ENCODE peak calls at places on chromosomes 7 and 10, in five cellular contexts. One of them, this sample, is unnamed.

GRCh38 chr10:133537551-133538545 is 10.7 kb downstream of the CYP2E1 start:
- DNase-seq in GM13977: no peak
- DNase-seq in nephron progenitor cell: no peak
- DNase-seq in ovary: no peak
- DNase-seq in bronchial epithelial cell: peak
- DNase-seq in this sample: no peak

GRCh38 chr10:44893604-44894468 is 17.3 kb upstream of the TMEM72 start:
- DNase-seq in bronchial epithelial cell: no peak
- DNase-seq in GM13977: no peak
- DNase-seq in nephron progenitor cell: no peak
- DNase-seq in ovary: no peak
- DNase-seq in this sample: no peak

GRCh38 chr10:117667831-117668230 is 125.3 kb downstream of the EMX2 start:
- DNase-seq in GM13977: no peak
- DNase-seq in ovary: no peak
- DNase-seq in nephron progenitor cell: no peak
- DNase-seq in bronchial epithelial cell: no peak
- DNase-seq in this sample: no peak

GRCh38 chr10:125022671-125023070 is 80.7 kb downstream of the ZRANB1 start:
- DNase-seq in GM13977: no peak
- DNase-seq in bronchial epithelial cell: no peak
- DNase-seq in nephron progenitor cell: no peak
- DNase-seq in ovary: peak
- DNase-seq in this sample: no peak

GRCh38 chr7:17365776-17366175 is 67.3 kb downstream of the AHR start:
- DNase-seq in ovary: no peak
- DNase-seq in nephron progenitor cell: no peak
- DNase-seq in GM13977: no peak
- DNase-seq in bronchial epithelial cell: no peak
- DNase-seq in this sample: no peak

GRCh38 chr7:39656415-39656814 is 33.0 kb downstream of the RALA start:
- DNase-seq in bronchial epithelial cell: no peak
- DNase-seq in nephron progenitor cell: no peak
- DNase-seq in ovary: no peak
- DNase-seq in GM13977: no peak
- DNase-seq in this sample: no peak

GRCh38 chr7:151091431-151091830 is 5.2 kb downstream of the AGAP3 start:
- DNase-seq in ovary: no peak
- DNase-seq in bronchial epithelial cell: no peak
- DNase-seq in GM13977: no peak
- DNase-seq in nephron progenitor cell: no peak
- DNase-seq in this sample: peak

GRCh38 chr7:158542651-158543400 is 44.8 kb downstream of the PTPRN2 start:
- DNase-seq in ovary: no peak
- DNase-seq in nephron progenitor cell: no peak
- DNase-seq in GM13977: no peak
- DNase-seq in bronchial epithelial cell: no peak
- DNase-seq in this sample: no peak

GRCh38 chr10:18699849-18700554 is 40.8 kb downstream of the ARL5B start:
- DNase-seq in nephron progenitor cell: no peak
- DNase-seq in bronchial epithelial cell: no peak
- DNase-seq in ovary: no peak
- DNase-seq in GM13977: no peak
- DNase-seq in this sample: no peak

GRCh38 chr10:96488161-96488935 is 25.4 kb downstream of the TLL2 start:
- DNase-seq in bronchial epithelial cell: no peak
- DNase-seq in nephron progenitor cell: no peak
- DNase-seq in ovary: no peak
- DNase-seq in GM13977: no peak
- DNase-seq in this sample: no peak

GRCh38 chr7:100826546-100827329 is 585 bp downstream of the EPHB4 start:
- DNase-seq in bronchial epithelial cell: no peak
- DNase-seq in GM13977: peak
- DNase-seq in nephron progenitor cell: peak
- DNase-seq in ovary: peak
- DNase-seq in this sample: no peak

GRCh38 chr10:12372846-12373245 is 23.5 kb downstream of the CAMK1D start:
- DNase-seq in nephron progenitor cell: no peak
- DNase-seq in bronchial epithelial cell: no peak
- DNase-seq in GM13977: no peak
- DNase-seq in ovary: no peak
- DNase-seq in this sample: no peak

GRCh38 chr7:4714161-4714700 is 32.1 kb downstream of the FOXK1 start:
- DNase-seq in ovary: no peak
- DNase-seq in bronchial epithelial cell: no peak
- DNase-seq in nephron progenitor cell: no peak
- DNase-seq in GM13977: no peak
- DNase-seq in this sample: no peak

GRCh38 chr10:127463548-127463947 is 85.6 kb upstream of the NPS start:
- DNase-seq in GM13977: no peak
- DNase-seq in ovary: no peak
- DNase-seq in bronchial epithelial cell: no peak
- DNase-seq in nephron progenitor cell: no peak
- DNase-seq in this sample: no peak

GRCh38 chr7:46072722-46073121 is 151.7 kb upstream of the IGFBP3 start:
- DNase-seq in ovary: no peak
- DNase-seq in nephron progenitor cell: no peak
- DNase-seq in bronchial epithelial cell: peak
- DNase-seq in GM13977: no peak
- DNase-seq in this sample: no peak

GRCh38 chr10:122435212-122435827 is 19.1 kb upstream of the ARMS2 start:
- DNase-seq in GM13977: no peak
- DNase-seq in ovary: no peak
- DNase-seq in nephron progenitor cell: no peak
- DNase-seq in bronchial epithelial cell: peak
- DNase-seq in this sample: no peak

GRCh38 chr10:58518775-58519174 is 6.1 kb downstream of the BICC1 start:
- DNase-seq in GM13977: no peak
- DNase-seq in bronchial epithelial cell: no peak
- DNase-seq in ovary: no peak
- DNase-seq in nephron progenitor cell: no peak
- DNase-seq in this sample: no peak

GRCh38 chr10:62696798-62697197 is 107.7 kb upstream of the ADO start:
- DNase-seq in ovary: no peak
- DNase-seq in nephron progenitor cell: no peak
- DNase-seq in GM13977: no peak
- DNase-seq in bronchial epithelial cell: no peak
- DNase-seq in this sample: no peak

GRCh38 chr10:113891476-113891875 is 37.0 kb downstream of the NHLRC2 start:
- DNase-seq in bronchial epithelial cell: no peak
- DNase-seq in GM13977: no peak
- DNase-seq in ovary: no peak
- DNase-seq in nephron progenitor cell: no peak
- DNase-seq in this sample: no peak

GRCh38 chr10:50653142-50653541 is 29.4 kb upstream of the SGMS1 start:
- DNase-seq in nephron progenitor cell: no peak
- DNase-seq in GM13977: no peak
- DNase-seq in ovary: no peak
- DNase-seq in bronchial epithelial cell: peak
- DNase-seq in this sample: no peak

GRCh38 chr10:132527338-132528063 is 10.1 kb upstream of the INPP5A start:
- DNase-seq in bronchial epithelial cell: no peak
- DNase-seq in nephron progenitor cell: no peak
- DNase-seq in GM13977: no peak
- DNase-seq in ovary: peak
- DNase-seq in this sample: no peak

GRCh38 chr7:43462836-43463235 is 120.1 kb upstream of the STK17A start:
- DNase-seq in bronchial epithelial cell: no peak
- DNase-seq in GM13977: no peak
- DNase-seq in ovary: no peak
- DNase-seq in nephron progenitor cell: no peak
- DNase-seq in this sample: no peak

GRCh38 chr7:125526092-125526491 is 596.5 kb upstream of the POT1 start:
- DNase-seq in GM13977: no peak
- DNase-seq in bronchial epithelial cell: no peak
- DNase-seq in nephron progenitor cell: no peak
- DNase-seq in ovary: no peak
- DNase-seq in this sample: no peak

GRCh38 chr10:90418869-90419652 is 438.8 kb downstream of the HTR7 start:
- DNase-seq in nephron progenitor cell: no peak
- DNase-seq in ovary: no peak
- DNase-seq in GM13977: no peak
- DNase-seq in bronchial epithelial cell: peak
- DNase-seq in this sample: no peak

GRCh38 chr7:37440738-37441404 is 7.8 kb downstream of the ELMO1 start:
- DNase-seq in bronchial epithelial cell: no peak
- DNase-seq in GM13977: no peak
- DNase-seq in nephron progenitor cell: no peak
- DNase-seq in ovary: no peak
- DNase-seq in this sample: no peak

GRCh38 chr7:34949356-34949755 is 87.9 kb downstream of the DPY19L1 start:
- DNase-seq in nephron progenitor cell: no peak
- DNase-seq in bronchial epithelial cell: no peak
- DNase-seq in GM13977: no peak
- DNase-seq in ovary: no peak
- DNase-seq in this sample: no peak

GRCh38 chr10:16155761-16156322 is 281.0 kb upstream of the PTER start:
- DNase-seq in bronchial epithelial cell: no peak
- DNase-seq in nephron progenitor cell: no peak
- DNase-seq in GM13977: no peak
- DNase-seq in ovary: no peak
- DNase-seq in this sample: no peak

GRCh38 chr7:44884553-44885393 is 557 bp downstream of the PURB start:
- DNase-seq in bronchial epithelial cell: peak
- DNase-seq in GM13977: peak
- DNase-seq in nephron progenitor cell: peak
- DNase-seq in ovary: peak
- DNase-seq in this sample: peak

GRCh38 chr10:971150-971542 is 17.1 kb upstream of the GTPBP4 start:
- DNase-seq in bronchial epithelial cell: no peak
- DNase-seq in GM13977: no peak
- DNase-seq in ovary: no peak
- DNase-seq in nephron progenitor cell: no peak
- DNase-seq in this sample: no peak

DNA sequence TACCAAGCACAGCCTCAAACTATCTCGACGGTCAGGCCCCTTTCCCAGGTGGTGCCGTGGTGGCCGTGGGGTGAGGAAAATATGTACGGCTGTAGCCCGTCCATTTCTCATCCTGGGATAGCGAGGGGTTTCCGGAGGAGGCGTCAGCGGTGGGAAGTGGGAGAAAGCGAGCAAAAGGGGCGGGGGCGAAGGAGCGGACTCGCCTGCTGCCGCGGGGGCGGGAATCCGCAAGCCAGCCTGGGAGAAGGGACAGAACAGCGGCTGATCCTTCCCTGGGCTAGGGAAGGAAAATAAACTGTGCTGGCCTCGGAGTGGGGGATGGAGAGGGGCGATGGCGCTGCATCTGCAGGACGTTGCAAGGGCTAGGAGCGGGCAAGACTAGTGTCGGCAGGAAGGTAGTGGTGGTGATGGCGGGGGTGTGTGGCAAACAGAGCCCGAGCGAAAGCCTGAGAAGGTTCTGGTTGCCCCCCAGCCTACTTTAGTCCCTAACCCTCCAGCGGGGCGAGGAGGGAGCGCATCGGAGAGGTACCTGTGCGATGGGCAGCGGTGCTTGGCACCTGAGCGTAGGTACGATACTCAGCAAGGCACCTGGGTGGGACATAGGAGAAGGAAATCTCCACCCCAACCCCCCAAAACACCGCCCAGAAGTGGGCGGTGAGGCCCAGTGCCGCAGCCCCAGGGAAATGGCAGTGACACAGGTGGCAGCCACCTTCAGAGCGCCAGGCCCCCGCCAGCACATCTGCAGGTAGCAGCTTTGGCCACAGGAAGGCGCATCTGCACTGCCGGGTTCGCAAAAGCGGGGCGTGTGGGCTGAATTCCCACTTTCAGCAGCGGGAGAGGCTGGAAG is 49.9 kb upstream of the STEAP1B start:
- DNase-seq in ovary: no peak
- DNase-seq in nephron progenitor cell: peak
- DNase-seq in bronchial epithelial cell: peak
- DNase-seq in GM13977: peak
- DNase-seq in this sample: peak
- TF ChIP-seq CTCF in ovary: no peak
- TF ChIP-seq CTCF in nephron progenitor cell: peak
- TF ChIP-seq CTCF in bronchial epithelial cell: peak
- TF ChIP-seq CTCF in GM13977: peak
- TF ChIP-seq CTCF in this sample: peak

GRCh38 chr7:131931368-131931767 is 374.9 kb upstream of the PODXL start:
- DNase-seq in GM13977: no peak
- DNase-seq in bronchial epithelial cell: peak
- DNase-seq in nephron progenitor cell: no peak
- DNase-seq in ovary: no peak
- DNase-seq in this sample: no peak
- TF ChIP-seq CTCF in GM13977: no peak
- TF ChIP-seq CTCF in bronchial epithelial cell: no peak
- TF ChIP-seq CTCF in nephron progenitor cell: no peak
- TF ChIP-seq CTCF in ovary: no peak
- TF ChIP-seq CTCF in this sample: no peak

DNA sequence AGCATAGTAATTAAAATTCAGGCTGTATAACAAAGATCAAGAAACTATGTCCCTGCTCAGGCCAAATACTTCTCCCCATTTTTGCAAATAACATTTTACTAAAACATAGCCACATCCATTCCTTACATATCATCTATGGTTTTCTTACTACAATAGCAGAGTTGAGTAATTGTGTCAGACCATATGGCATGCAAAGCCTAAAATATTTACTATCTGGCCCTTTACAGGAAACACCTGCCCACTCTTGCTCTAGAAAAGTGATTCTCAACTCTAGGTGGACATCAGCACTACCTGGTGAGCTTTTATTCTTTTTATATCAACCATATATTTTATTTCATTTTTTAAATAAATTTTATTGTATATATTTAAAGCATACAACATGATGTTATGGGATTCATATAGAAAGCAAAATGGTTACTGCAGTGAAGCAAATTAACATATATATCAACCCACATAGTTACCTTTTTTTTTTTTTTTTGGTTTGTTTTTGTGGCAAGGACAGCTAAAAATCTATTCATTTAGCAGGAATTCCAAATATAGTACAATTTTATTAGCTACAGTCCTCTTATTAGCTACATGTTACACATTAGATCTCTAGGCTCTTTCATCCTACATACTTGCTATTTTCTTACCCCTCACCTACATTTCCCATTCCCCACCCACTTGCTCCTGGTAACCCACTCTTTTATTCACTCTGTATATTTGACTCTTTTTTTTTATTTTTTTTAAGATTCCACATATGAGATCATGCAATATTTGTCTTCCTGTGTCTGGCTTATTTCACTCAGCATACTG is 19.6 kb downstream of the ABI1 start:
- DNase-seq in nephron progenitor cell: no peak
- DNase-seq in ovary: no peak
- DNase-seq in GM13977: no peak
- DNase-seq in bronchial epithelial cell: no peak
- DNase-seq in this sample: no peak
- TF ChIP-seq CTCF in nephron progenitor cell: no peak
- TF ChIP-seq CTCF in ovary: no peak
- TF ChIP-seq CTCF in GM13977: no peak
- TF ChIP-seq CTCF in bronchial epithelial cell: no peak
- TF ChIP-seq CTCF in this sample: no peak

DNA sequence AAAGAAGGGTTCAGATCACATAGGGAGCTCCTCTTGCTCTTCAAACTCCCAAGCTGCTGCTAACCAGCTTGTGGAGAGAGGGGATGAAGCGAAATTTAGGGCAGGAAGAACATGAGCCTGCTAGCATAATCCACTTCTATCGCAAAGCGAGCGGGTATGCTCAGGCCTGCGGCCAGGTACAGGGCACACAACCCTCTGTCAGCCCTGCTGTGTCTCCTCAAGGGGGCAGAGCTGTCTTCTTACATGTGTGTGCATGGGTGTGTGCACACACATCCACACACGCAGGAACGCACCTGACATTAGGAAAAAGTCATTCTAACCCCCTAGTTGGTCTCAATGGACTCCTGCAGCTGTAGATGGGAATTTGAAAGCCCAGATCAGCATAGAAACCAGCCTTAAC is 80.2 kb downstream of the PPP1R3C start:
- DNase-seq in GM13977: no peak
- DNase-seq in ovary: peak
- DNase-seq in nephron progenitor cell: no peak
- DNase-seq in bronchial epithelial cell: peak
- DNase-seq in this sample: no peak
- TF ChIP-seq CTCF in GM13977: peak
- TF ChIP-seq CTCF in ovary: peak
- TF ChIP-seq CTCF in nephron progenitor cell: no peak
- TF ChIP-seq CTCF in bronchial epithelial cell: peak
- TF ChIP-seq CTCF in this sample: peak

This sample was measured in GM10248.